ENCODE peak calls at places on chromosomes 16 and 17, in five cellular contexts. F is SK-N-SH, W is GM23338, Q is PC-3, P is HCT116. J is an unnamed sample.

GRCh38 chr16:88274847-88275246 is 107.9 kb upstream of the ZNF469 start:
- DNase-seq in W (no peak), Q (no peak), P (no peak), F (peak; percentile 84), J (no peak)

GRCh38 chr16:77233799-77234502 is 34.7 kb downstream of the SYCE1L start:
- DNase-seq in W (no peak), F (no peak), Q (no peak), P (no peak), J (no peak)

GRCh38 chr17:69538795-69539194 is 124.3 kb downstream of the MAP2K6 start:
- DNase-seq in F (no peak), W (no peak), P (no peak), Q (no peak), J (no peak)

GRCh38 chr17:39527220-39527813 is 66.0 kb downstream of the CDK12 start:
- DNase-seq in P (peak; percentile 12), W (peak; percentile 73), Q (peak; percentile 19), F (no peak), J (peak; percentile 38)

GRCh38 chr16:22668318-22668717 is 145.6 kb upstream of the HS3ST2 start:
- DNase-seq in P (no peak), F (no peak), W (no peak), Q (no peak), J (no peak)

GRCh38 chr17:2412561-2413021 is 11.7 kb upstream of the MNT start:
- DNase-seq in P (no peak), Q (no peak), F (peak; percentile 84), W (peak; percentile 58), J (no peak)

GRCh38 chr17:30237296-30238002 is 2.0 kb upstream of the SLC6A4 start:
- DNase-seq in W (peak; percentile 47), P (no peak), F (no peak), Q (no peak), J (no peak)

GRCh38 chr17:82273327-82274133 is at the start of gene CSNK1D:
- DNase-seq in W (peak; percentile 94), Q (peak; percentile 81), P (peak; percentile 72), F (peak; percentile 100), J (peak; percentile 84)

GRCh38 chr17:32267690-32268205 is 2.1 kb downstream of the RHBDL3 start:
- DNase-seq in Q (no peak), P (no peak), F (no peak), W (peak; percentile 40), J (no peak)

GRCh38 chr16:24626251-24626650 is 86.9 kb downstream of the RBBP6 start:
- DNase-seq in Q (peak; percentile 35), F (no peak), P (no peak), W (no peak), J (no peak)

GRCh38 chr17:59666235-59666634 is 41.0 kb downstream of the PTRH2 start:
- DNase-seq in W (no peak), P (no peak), F (no peak), Q (peak; percentile 27), J (no peak)
- TF ChIP-seq EZH2phosphoT487 in W (no peak), P (no peak), F (no peak), Q (no peak), J (no peak)

GRCh38 chr17:62805234-62805633 is 2.9 kb downstream of the MARCHF10 start:
- DNase-seq in W (no peak), P (no peak), Q (no peak), F (no peak), J (no peak)
- H2AFZ ChIP-seq in W (no peak overlapping the region), P (no peak overlapping the region), Q (no peak overlapping the region), F (no peak overlapping the region), J (no peak overlapping the region)

GRCh38 chr17:44191941-44192496 is 5.2 kb downstream of the TMUB2 start:
- DNase-seq in W (peak; percentile 83), P (no peak), F (no peak), Q (peak; percentile 26), J (no peak)

GRCh38 chr17:44190496-44190895 is 3.7 kb downstream of the TMUB2 start:
- DNase-seq in W (no peak), Q (no peak), P (no peak), F (no peak), J (no peak)

GRCh38 chr17:44193326-44194084 is 6.2 kb downstream of the ATXN7L3 start:
- DNase-seq in Q (no peak), P (no peak), F (no peak), W (no peak), J (no peak)

GRCh38 chr17:44191389-44191788 is 4.6 kb downstream of the TMUB2 start:
- DNase-seq in F (no peak), P (no peak), Q (no peak), W (no peak), J (no peak)

DNA sequence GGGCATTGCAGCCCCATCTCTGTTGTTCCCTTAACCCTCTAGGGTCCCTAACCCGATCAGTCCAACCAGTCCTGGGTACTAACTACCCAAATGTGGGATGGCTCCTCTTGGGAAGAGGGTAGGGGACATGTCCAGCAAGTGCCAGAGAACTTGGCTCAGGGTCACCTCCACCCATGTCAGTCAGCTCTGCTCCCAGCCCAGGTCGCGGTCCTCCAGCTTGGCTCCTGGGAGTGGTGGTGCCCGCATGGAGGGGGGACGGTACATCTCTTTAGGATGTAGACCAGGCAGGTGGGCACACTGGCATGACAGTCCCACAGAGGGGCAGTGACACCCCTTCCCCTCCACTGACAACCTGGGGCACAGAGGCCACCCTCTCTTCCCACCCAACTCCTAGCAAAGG is 6.0 kb downstream of the TMUB2 start:
- DNase-seq in Q (no peak), F (no peak), W (no peak), P (no peak), J (no peak)
- H3K27me3 ChIP-seq in Q (no peaks in the 10 kb centered on the region), F (no peaks in the 10 kb centered on the region), W (no peaks in the 10 kb centered on the region), P (no peaks in the 10 kb centered on the region), J (no peaks in the 10 kb centered on the region)

DNA sequence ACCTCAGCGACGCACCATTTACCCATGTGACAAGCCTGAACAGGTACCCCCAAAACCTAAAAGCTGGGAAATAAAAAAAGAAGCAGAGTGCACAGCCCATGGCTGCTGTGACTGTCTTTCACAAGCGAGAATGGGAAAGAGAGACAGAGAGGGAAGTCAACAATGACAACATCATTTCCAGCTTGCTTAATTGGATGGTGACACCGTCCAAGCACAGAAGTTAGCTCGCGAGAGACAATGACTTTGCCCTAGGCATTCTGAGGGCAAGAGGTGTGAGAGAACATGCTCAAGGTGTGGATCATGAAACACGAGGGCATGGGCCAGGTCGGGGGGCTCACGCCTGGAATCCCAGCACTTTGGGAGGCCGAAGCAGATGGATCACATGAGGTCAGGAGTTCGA is 19.3 kb upstream of the NSMCE1 start:
- DNase-seq in W (no peak), F (no peak), P (no peak), Q (no peak), J (no peak)
- TF ChIP-seq EZH2phosphoT487 in W (no peak), F (no peak), P (no peak), Q (no peak), J (no peak)

DNA sequence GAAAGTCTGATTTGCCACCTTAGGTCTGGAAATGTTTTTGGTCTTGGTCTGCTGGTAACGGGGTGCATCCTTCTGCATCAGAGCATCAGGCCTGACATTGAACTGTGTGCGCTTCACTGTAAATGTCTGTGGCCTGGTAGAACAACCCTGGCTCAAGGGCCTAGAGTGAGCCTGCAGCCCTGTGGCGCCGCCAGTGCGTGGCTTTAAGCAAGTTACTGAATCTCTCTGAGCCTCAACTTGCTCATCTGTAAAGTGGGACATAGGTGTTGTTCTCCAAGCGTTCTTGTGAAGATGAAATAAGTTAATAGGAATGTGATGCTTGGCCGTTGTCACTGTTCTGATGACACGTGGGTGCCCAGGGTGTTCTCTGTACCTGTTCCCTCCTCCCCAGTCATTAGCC is 127.6 kb upstream of the CIBAR2 start:
- DNase-seq in P (no peak), Q (no peak), W (no peak), F (no peak), J (no peak)
- H2AFZ ChIP-seq in P (no peak overlapping the region), Q (no peak overlapping the region), W (no peak overlapping the region), F (no peak overlapping the region), J (no peak overlapping the region)

GRCh38 chr17:47731396-47731795 is 1.6 kb upstream of the TBX21 start:
- DNase-seq in P (no peak), W (no peak), Q (no peak), F (peak; percentile 14), J (no peak)
- H3K27me3 ChIP-seq in P (peaks cover 6% of the 10 kb centered on the region), W (peaks cover 71% of the 10 kb centered on the region), Q (no peaks in the 10 kb centered on the region), F (peaks cover 85% of the 10 kb centered on the region), J (peaks cover 35% of the 10 kb centered on the region)

GRCh38 chr16:10662212-10662611 is 32.5 kb downstream of the TEKT5 start:
- DNase-seq in W (no peak), Q (no peak), F (no peak), P (no peak), J (peak; percentile 68)
- TF ChIP-seq EZH2phosphoT487 in W (no peak), Q (no peak), F (no peak), P (no peak), J (no peak)

GRCh38 chr16:1433756-1434155 is 2.9 kb downstream of the PERCC1 start:
- DNase-seq in W (no peak), Q (no peak), P (no peak), F (no peak), J (no peak)

GRCh38 chr16:1432388-1433262 is 1.7 kb downstream of the PERCC1 start:
- DNase-seq in W (peak; percentile 29), F (no peak), P (no peak), Q (no peak), J (no peak)

GRCh38 chr16:1431497-1432270 is 806 bp downstream of the PERCC1 start:
- DNase-seq in F (no peak), Q (no peak), P (no peak), W (no peak), J (no peak)

GRCh38 chr16:1434644-1435592 is 4.0 kb downstream of the PERCC1 start:
- DNase-seq in Q (no peak), W (no peak), F (no peak), P (no peak), J (no peak)

DNA sequence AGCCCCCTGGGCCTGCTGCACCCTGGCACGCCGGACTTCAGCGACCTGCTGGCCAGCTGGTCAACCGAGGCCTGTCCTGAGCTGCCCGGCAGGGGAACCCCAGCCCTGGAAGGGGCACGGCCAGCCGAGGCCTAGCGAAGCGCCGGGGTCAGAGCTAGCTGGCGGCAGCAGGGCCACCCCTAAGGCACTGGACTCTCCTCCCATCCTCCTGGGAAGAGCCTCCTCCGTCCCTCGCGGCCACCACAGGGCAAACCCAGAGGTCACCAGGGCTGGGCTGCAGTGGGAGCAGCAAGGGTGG is 2.3 kb downstream of the PERCC1 start:
- DNase-seq in F (no peak), W (no peak), Q (no peak), P (no peak), J (no peak)
- H2AFZ ChIP-seq in F (no peak overlapping the region), W (no peak overlapping the region), Q (no peak overlapping the region), P (no peak overlapping the region), J (no peak overlapping the region)

J was measured in MM.1S.